ENCODE peak calls at places on chromosomes 12 and 14, in eight cellular contexts. One of them, this sample, is unnamed.

GRCh38 chr12:12172106-12172511 is 94.7 kb downstream of the LRP6 start:
- DNase-seq in uterus: no peak
- DNase-seq in brain microvascular endothelial cell: peak; percentile 5
- DNase-seq in breast epithelium: peak; percentile 56
- DNase-seq in heart left ventricle: no peak
- DNase-seq in body of pancreas: no peak
- DNase-seq in astrocyte: peak; percentile 62
- DNase-seq in colonic mucosa: no peak
- DNase-seq in this sample: no peak

GRCh38 chr12:77343291-77343690 is 277.9 kb upstream of the E2F7 start:
- DNase-seq in uterus: no peak
- DNase-seq in brain microvascular endothelial cell: peak; percentile 37
- DNase-seq in breast epithelium: no peak
- DNase-seq in heart left ventricle: no peak
- DNase-seq in body of pancreas: no peak
- DNase-seq in astrocyte: peak; percentile 58
- DNase-seq in colonic mucosa: no peak
- DNase-seq in this sample: no peak

GRCh38 chr14:67392123-67392522 is 19.8 kb downstream of the PLEK2 start:
- DNase-seq in uterus: no peak
- DNase-seq in brain microvascular endothelial cell: no peak
- DNase-seq in breast epithelium: no peak
- DNase-seq in heart left ventricle: no peak
- DNase-seq in body of pancreas: no peak
- DNase-seq in astrocyte: no peak
- DNase-seq in colonic mucosa: no peak
- DNase-seq in this sample: no peak

GRCh38 chr14:41609704-41610183 is 3.1 kb downstream of the LRFN5 start:
- DNase-seq in uterus: peak; percentile 29
- DNase-seq in brain microvascular endothelial cell: no peak
- DNase-seq in breast epithelium: no peak
- DNase-seq in heart left ventricle: peak; percentile 68
- DNase-seq in body of pancreas: no peak
- DNase-seq in astrocyte: peak; percentile 18
- DNase-seq in colonic mucosa: peak; percentile 21
- DNase-seq in this sample: no peak

GRCh38 chr14:57918791-57919190 is 52.9 kb upstream of the SLC35F4 start:
- DNase-seq in uterus: no peak
- DNase-seq in brain microvascular endothelial cell: no peak
- DNase-seq in breast epithelium: no peak
- DNase-seq in heart left ventricle: no peak
- DNase-seq in body of pancreas: no peak
- DNase-seq in astrocyte: peak; percentile 42
- DNase-seq in colonic mucosa: no peak
- DNase-seq in this sample: no peak

GRCh38 chr14:106790189-106791036 is 1264.0 kb downstream of the TMEM121 start:
- DNase-seq in uterus: peak; percentile 30
- DNase-seq in brain microvascular endothelial cell: no peak
- DNase-seq in breast epithelium: peak; percentile 22
- DNase-seq in heart left ventricle: peak; percentile 43
- DNase-seq in body of pancreas: peak; percentile 66
- DNase-seq in astrocyte: no peak
- DNase-seq in colonic mucosa: peak; percentile 90
- DNase-seq in this sample: peak; percentile 89

GRCh38 chr12:120639771-120640721 is at the start of gene CABP1:
- DNase-seq in uterus: no peak
- DNase-seq in brain microvascular endothelial cell: no peak
- DNase-seq in breast epithelium: no peak
- DNase-seq in heart left ventricle: no peak
- DNase-seq in body of pancreas: peak; percentile 39
- DNase-seq in astrocyte: no peak
- DNase-seq in colonic mucosa: peak; percentile 64
- DNase-seq in this sample: peak; percentile 57

GRCh38 chr12:131850856-131851559 is 22.8 kb downstream of the MMP17 start:
- DNase-seq in uterus: no peak
- DNase-seq in brain microvascular endothelial cell: no peak
- DNase-seq in breast epithelium: no peak
- DNase-seq in heart left ventricle: peak; percentile 18
- DNase-seq in body of pancreas: peak; percentile 73
- DNase-seq in astrocyte: no peak
- DNase-seq in colonic mucosa: no peak
- DNase-seq in this sample: peak; percentile 60

GRCh38 chr12:109738878-109739665 is 25.4 kb downstream of the FAM222A start:
- DNase-seq in uterus: no peak
- DNase-seq in brain microvascular endothelial cell: no peak
- DNase-seq in breast epithelium: no peak
- DNase-seq in heart left ventricle: peak; percentile 15
- DNase-seq in body of pancreas: peak; percentile 7
- DNase-seq in astrocyte: peak; percentile 10
- DNase-seq in colonic mucosa: no peak
- DNase-seq in this sample: no peak

GRCh38 chr14:65940056-65940735 is 527.7 kb downstream of the FUT8 start:
- DNase-seq in uterus: no peak
- DNase-seq in brain microvascular endothelial cell: no peak
- DNase-seq in breast epithelium: no peak
- DNase-seq in heart left ventricle: no peak
- DNase-seq in body of pancreas: no peak
- DNase-seq in astrocyte: no peak
- DNase-seq in colonic mucosa: no peak
- DNase-seq in this sample: no peak

GRCh38 chr12:93638954-93639353 is 38.2 kb upstream of the CRADD start:
- DNase-seq in uterus: no peak
- DNase-seq in brain microvascular endothelial cell: no peak
- DNase-seq in breast epithelium: no peak
- DNase-seq in heart left ventricle: no peak
- DNase-seq in body of pancreas: no peak
- DNase-seq in astrocyte: no peak
- DNase-seq in colonic mucosa: no peak
- DNase-seq in this sample: no peak

GRCh38 chr12:95200128-95200973 is 16.9 kb downstream of the FGD6 start:
- DNase-seq in uterus: no peak
- DNase-seq in brain microvascular endothelial cell: no peak
- DNase-seq in breast epithelium: no peak
- DNase-seq in heart left ventricle: no peak
- DNase-seq in body of pancreas: no peak
- DNase-seq in astrocyte: no peak
- DNase-seq in colonic mucosa: no peak
- DNase-seq in this sample: no peak

DNA sequence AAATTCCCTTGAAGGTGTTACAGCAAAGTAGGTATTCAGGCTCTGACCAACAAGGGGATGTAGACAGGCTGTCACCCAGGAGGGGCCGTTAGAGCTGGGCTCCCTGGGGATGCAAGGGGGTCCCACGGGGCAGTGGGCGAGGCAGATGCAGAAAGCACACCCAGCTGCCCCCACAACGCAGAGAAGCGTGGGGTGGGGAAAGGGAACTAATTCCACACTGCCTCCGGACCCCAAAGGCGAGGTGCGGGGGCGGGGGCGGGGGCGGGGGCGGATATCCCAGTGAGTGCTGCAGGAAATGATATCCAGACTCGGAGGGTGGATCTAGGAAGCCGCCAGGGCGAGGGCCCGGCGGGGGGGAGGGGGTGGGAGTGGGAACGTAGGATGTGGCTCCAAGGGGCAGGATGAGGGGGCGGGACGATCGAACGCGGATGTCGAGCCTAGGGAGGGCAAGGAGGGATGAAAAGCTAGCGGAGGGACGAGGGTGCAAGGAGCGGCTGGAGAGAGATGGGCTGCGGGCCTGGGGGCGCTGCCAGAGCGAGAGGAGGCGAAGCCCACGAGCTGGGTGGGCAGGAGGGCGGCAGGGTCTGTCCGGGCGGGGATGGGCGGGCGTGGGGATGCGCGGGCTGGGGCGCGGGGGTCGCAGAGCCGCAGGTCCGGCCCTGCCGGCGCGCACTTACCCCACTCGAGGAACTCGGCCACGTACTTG is 874 bp downstream of the CDC42BPB start:
- DNase-seq in uterus: peak; percentile 69
- DNase-seq in brain microvascular endothelial cell: peak; percentile 61
- DNase-seq in breast epithelium: no peak
- DNase-seq in heart left ventricle: peak; percentile 87
- DNase-seq in body of pancreas: peak; percentile 54
- DNase-seq in astrocyte: peak; percentile 35
- DNase-seq in colonic mucosa: peak; percentile 79
- DNase-seq in this sample: peak; percentile 76
- TF ChIP-seq CTCF in uterus: no peak
- TF ChIP-seq CTCF in brain microvascular endothelial cell: no peak
- TF ChIP-seq CTCF in breast epithelium: no peak
- TF ChIP-seq CTCF in heart left ventricle: no peak
- TF ChIP-seq CTCF in body of pancreas: no peak
- TF ChIP-seq CTCF in astrocyte: no peak
- TF ChIP-seq CTCF in colonic mucosa: peak; percentile 32
- TF ChIP-seq CTCF in this sample: no peak

DNA sequence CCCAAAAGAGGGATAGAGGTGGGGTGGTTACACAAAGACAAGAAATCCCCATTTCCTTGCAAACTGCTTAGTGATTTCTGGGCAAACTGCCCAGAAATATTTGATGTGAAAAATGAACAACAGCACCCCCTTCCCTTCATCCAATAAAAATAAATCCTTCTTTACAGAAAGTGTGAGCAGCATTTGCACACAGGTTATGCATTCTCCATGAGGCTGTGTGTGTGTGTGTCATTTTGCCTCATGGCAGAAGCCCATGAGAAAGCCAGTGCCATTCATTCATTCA is 17.2 kb upstream of the NRXN3 start:
- DNase-seq in uterus: no peak
- DNase-seq in brain microvascular endothelial cell: no peak
- DNase-seq in breast epithelium: no peak
- DNase-seq in heart left ventricle: no peak
- DNase-seq in body of pancreas: no peak
- DNase-seq in astrocyte: peak; percentile 40
- DNase-seq in colonic mucosa: no peak
- DNase-seq in this sample: no peak
- H3K27ac ChIP-seq in uterus: no peak overlapping the region
- H3K27ac ChIP-seq in brain microvascular endothelial cell: no peak overlapping the region
- H3K27ac ChIP-seq in breast epithelium: no peak overlapping the region
- H3K27ac ChIP-seq in heart left ventricle: no peak overlapping the region
- H3K27ac ChIP-seq in body of pancreas: no peak overlapping the region
- H3K27ac ChIP-seq in astrocyte: no peak overlapping the region
- H3K27ac ChIP-seq in colonic mucosa: no peak overlapping the region
- H3K27ac ChIP-seq in this sample: no peak overlapping the region

GRCh38 chr12:114406326-114407033 is 536 bp upstream of the TBX5 start:
- DNase-seq in uterus: no peak
- DNase-seq in brain microvascular endothelial cell: no peak
- DNase-seq in breast epithelium: no peak
- DNase-seq in heart left ventricle: no peak
- DNase-seq in body of pancreas: no peak
- DNase-seq in astrocyte: no peak
- DNase-seq in colonic mucosa: no peak
- DNase-seq in this sample: no peak
- H3K27me3 ChIP-seq in uterus: peaks cover 7% of the 10 kb centered on the region
- H3K27me3 ChIP-seq in brain microvascular endothelial cell: peaks cover 93% of the 10 kb centered on the region
- H3K27me3 ChIP-seq in breast epithelium: peaks cover 94% of the 10 kb centered on the region
- H3K27me3 ChIP-seq in heart left ventricle: no peaks in the 10 kb centered on the region
- H3K27me3 ChIP-seq in body of pancreas: peaks cover 51% of the 10 kb centered on the region
- H3K27me3 ChIP-seq in astrocyte: peaks cover 93% of the 10 kb centered on the region
- H3K27me3 ChIP-seq in colonic mucosa: peaks cover 84% of the 10 kb centered on the region
- H3K27me3 ChIP-seq in this sample: peaks cover 100% of the 10 kb centered on the region

DNA sequence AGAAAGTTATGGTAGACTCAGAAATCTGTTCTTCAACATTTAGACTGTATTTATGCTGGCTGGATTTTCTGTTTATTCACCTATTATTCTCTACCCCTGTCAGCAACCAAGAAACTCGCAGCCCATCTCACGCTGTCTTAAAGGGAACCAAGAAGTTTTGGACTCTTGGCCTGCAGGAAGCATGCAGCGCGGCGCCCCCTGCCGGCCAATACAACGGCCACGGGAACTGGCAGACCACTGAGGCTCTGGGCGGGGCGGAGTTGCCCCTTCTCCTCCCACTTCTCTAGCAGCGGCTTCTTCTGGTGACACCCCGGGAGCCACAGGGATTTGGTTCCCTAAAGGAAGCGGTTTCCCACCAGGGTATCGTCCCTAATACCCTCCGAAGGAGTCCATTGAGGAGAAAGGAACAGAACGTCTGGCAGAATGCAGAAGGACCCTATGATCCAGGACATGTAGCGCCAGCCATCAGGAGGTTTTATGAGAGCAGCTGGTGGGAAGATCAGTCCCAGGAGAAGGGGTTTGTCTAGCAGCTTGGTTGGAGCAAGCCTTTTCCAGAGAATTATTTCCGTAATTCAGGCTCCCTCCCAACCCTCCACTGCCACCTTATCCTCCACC is 21.0 kb upstream of the RNASE2 start:
- DNase-seq in uterus: no peak
- DNase-seq in brain microvascular endothelial cell: no peak
- DNase-seq in breast epithelium: no peak
- DNase-seq in heart left ventricle: peak; percentile 33
- DNase-seq in body of pancreas: no peak
- DNase-seq in astrocyte: no peak
- DNase-seq in colonic mucosa: no peak
- DNase-seq in this sample: peak; percentile 8
- TF ChIP-seq CTCF in uterus: peak; percentile 15
- TF ChIP-seq CTCF in brain microvascular endothelial cell: peak; percentile 74
- TF ChIP-seq CTCF in breast epithelium: no peak
- TF ChIP-seq CTCF in heart left ventricle: peak; percentile 48
- TF ChIP-seq CTCF in body of pancreas: peak; percentile 36
- TF ChIP-seq CTCF in astrocyte: peak; percentile 11
- TF ChIP-seq CTCF in colonic mucosa: no peak
- TF ChIP-seq CTCF in this sample: peak; percentile 12

GRCh38 chr14:61766136-61766535 is 3.9 kb downstream of the SNAPC1 start:
- DNase-seq in uterus: no peak
- DNase-seq in brain microvascular endothelial cell: no peak
- DNase-seq in breast epithelium: no peak
- DNase-seq in heart left ventricle: no peak
- DNase-seq in body of pancreas: no peak
- DNase-seq in astrocyte: no peak
- DNase-seq in colonic mucosa: no peak
- DNase-seq in this sample: no peak

GRCh38 chr14:61761959-61762786 is at the start of gene SNAPC1:
- DNase-seq in uterus: peak; percentile 97
- DNase-seq in brain microvascular endothelial cell: peak; percentile 95
- DNase-seq in breast epithelium: peak; percentile 93
- DNase-seq in heart left ventricle: peak; percentile 99
- DNase-seq in body of pancreas: peak; percentile 98
- DNase-seq in astrocyte: peak; percentile 91
- DNase-seq in colonic mucosa: peak; percentile 98
- DNase-seq in this sample: peak; percentile 97

GRCh38 chr14:61761557-61761956 is 663 bp upstream of the SNAPC1 start:
- DNase-seq in uterus: no peak
- DNase-seq in brain microvascular endothelial cell: no peak
- DNase-seq in breast epithelium: no peak
- DNase-seq in heart left ventricle: no peak
- DNase-seq in body of pancreas: no peak
- DNase-seq in astrocyte: no peak
- DNase-seq in colonic mucosa: no peak
- DNase-seq in this sample: no peak

GRCh38 chr14:61765225-61765943 is 3.2 kb downstream of the SNAPC1 start:
- DNase-seq in uterus: no peak
- DNase-seq in brain microvascular endothelial cell: no peak
- DNase-seq in breast epithelium: no peak
- DNase-seq in heart left ventricle: no peak
- DNase-seq in body of pancreas: no peak
- DNase-seq in astrocyte: peak; percentile 27
- DNase-seq in colonic mucosa: no peak
- DNase-seq in this sample: no peak

GRCh38 chr14:61764342-61765122 is 2.3 kb downstream of the SNAPC1 start:
- DNase-seq in uterus: no peak
- DNase-seq in brain microvascular endothelial cell: no peak
- DNase-seq in breast epithelium: no peak
- DNase-seq in heart left ventricle: no peak
- DNase-seq in body of pancreas: no peak
- DNase-seq in astrocyte: no peak
- DNase-seq in colonic mucosa: no peak
- DNase-seq in this sample: no peak
- H3K27ac ChIP-seq in uterus: no peak overlapping the region
- H3K27ac ChIP-seq in brain microvascular endothelial cell: no peak overlapping the region
- H3K27ac ChIP-seq in breast epithelium: no peak overlapping the region
- H3K27ac ChIP-seq in heart left ventricle: no peak overlapping the region
- H3K27ac ChIP-seq in body of pancreas: no peak overlapping the region
- H3K27ac ChIP-seq in astrocyte: no peak overlapping the region
- H3K27ac ChIP-seq in colonic mucosa: no peak overlapping the region
- H3K27ac ChIP-seq in this sample: no peak overlapping the region

GRCh38 chr12:114451657-114452056 is 45.7 kb upstream of the TBX5 start:
- DNase-seq in uterus: no peak
- DNase-seq in brain microvascular endothelial cell: no peak
- DNase-seq in breast epithelium: no peak
- DNase-seq in heart left ventricle: no peak
- DNase-seq in body of pancreas: no peak
- DNase-seq in astrocyte: no peak
- DNase-seq in colonic mucosa: no peak
- DNase-seq in this sample: no peak
- H3K27me3 ChIP-seq in uterus: no peaks in the 10 kb centered on the region
- H3K27me3 ChIP-seq in brain microvascular endothelial cell: peaks cover 19% of the 10 kb centered on the region
- H3K27me3 ChIP-seq in breast epithelium: peaks cover 51% of the 10 kb centered on the region
- H3K27me3 ChIP-seq in heart left ventricle: peaks cover 10% of the 10 kb centered on the region
- H3K27me3 ChIP-seq in body of pancreas: peaks cover 13% of the 10 kb centered on the region
- H3K27me3 ChIP-seq in astrocyte: peaks cover 27% of the 10 kb centered on the region
- H3K27me3 ChIP-seq in colonic mucosa: peaks cover 22% of the 10 kb centered on the region
- H3K27me3 ChIP-seq in this sample: peaks cover 84% of the 10 kb centered on the region

This sample was measured in transverse colon.